ENCODE peak calls at places on chromosomes 3 and 15, in ten cellular contexts. J is CD8-positive, alpha-beta T cell; L is kidney epithelial cell; H is tibial artery; M is EH; N is T-helper 9 cell; G is naive thymus-derived CD8-positive, alpha-beta T cell; D is stimulated activated CD8-positive, alpha-beta memory T cell treated with anti-CD3 and anti-CD28 coated beads, Interleukin-2, amount 100 ng/mL, for 48 hours; O is effector CD4-positive, alpha-beta T cell; T is stimulated activated CD4-positive, alpha-beta T cell treated with anti-CD3 and anti-CD28 coated beads, Interleukin-4, amount 100 ng/mL, for 1 hour. Y is an unnamed sample.

GRCh38 chr3:47984089-47984759 is 32.0 kb downstream of the MAP4 start:
- DNase-seq in M (peak), T (no peak), J (no peak), H (no peak), O (no peak), D (no peak), L (no peak), G (no peak), N (no peak), Y (no peak)

GRCh38 chr15:31136016-31136415 is 34.5 kb upstream of the TRPM1 start:
- DNase-seq in G (no peak), L (no peak), O (no peak), M (no peak), T (no peak), N (no peak), H (no peak), D (no peak), J (no peak), Y (no peak)

GRCh38 chr15:61831505-61831921 is 228.7 kb downstream of the VPS13C start:
- DNase-seq in H (no peak), T (no peak), M (no peak), J (no peak), G (no peak), D (no peak), O (no peak), N (no peak), L (no peak), Y (no peak)

GRCh38 chr3:123401836-123402530 is 46.9 kb downstream of the ADCY5 start:
- DNase-seq in H (peak), D (no peak), N (no peak), O (no peak), J (no peak), L (no peak), T (no peak), G (no peak), M (no peak), Y (no peak)

GRCh38 chr15:40766194-40766830 is 2.4 kb downstream of the GCHFR start:
- DNase-seq in T (no peak), H (no peak), M (peak), O (no peak), N (no peak), L (no peak), D (no peak), J (no peak), G (no peak), Y (no peak)

GRCh38 chr3:49903451-49904424 is at the start of gene MST1R:
- DNase-seq in G (peak), N (peak), J (peak), H (peak), O (peak), L (no peak), M (peak), D (peak), T (peak), Y (peak)

GRCh38 chr15:37246856-37247255 is 146.5 kb upstream of the MEIS2 start:
- DNase-seq in M (no peak), J (no peak), N (no peak), O (no peak), L (no peak), D (no peak), G (no peak), T (no peak), H (no peak), Y (no peak)

GRCh38 chr3:159805411-159805772 is 183.2 kb upstream of the IL12A start:
- DNase-seq in H (no peak), J (no peak), N (no peak), D (no peak), G (no peak), O (no peak), T (no peak), M (no peak), L (no peak), Y (no peak)

GRCh38 chr15:69652906-69653305 is 200.3 kb downstream of the RPLP1 start:
- DNase-seq in O (no peak), G (no peak), H (no peak), T (no peak), M (no peak), N (no peak), J (no peak), D (no peak), L (no peak), Y (no peak)

GRCh38 chr3:123632161-123632655 is 47.4 kb upstream of the HACD2 start:
- DNase-seq in M (peak), O (no peak), G (no peak), T (no peak), L (no peak), N (no peak), H (no peak), D (no peak), J (no peak), Y (no peak)

Y was measured in effector memory CD4-positive, alpha-beta T cell.